ENCODE peak calls at places on chromosomes 16 and 17, in six cellular contexts. S, M, A, H, U and F are unnamed samples.

GRCh38 chr17:65249774-65250173 is 112.6 kb downstream of the RGS9 start:
- DNase-seq in S (no peak), M (no peak), A (no peak), H (no peak), U (no peak), F (no peak)

GRCh38 chr16:2475413-2476344 is 752 bp downstream of the TBC1D24 start:
- DNase-seq in S (no peak), M (no peak), A (no peak), H (no peak), U (no peak), F (no peak)

GRCh38 chr16:58021661-58022551 is 3.6 kb upstream of the MMP15 start:
- DNase-seq in S (peak), M (no peak), A (peak), H (peak), U (no peak), F (no peak)

GRCh38 chr16:58032710-58033293 is 7.2 kb downstream of the MMP15 start:
- DNase-seq in S (no peak), M (no peak), A (no peak), H (no peak), U (no peak), F (no peak)

GRCh38 chr16:50306287-50306686 is 39.9 kb downstream of the ADCY7 start:
- DNase-seq in S (no peak), M (no peak), A (no peak), H (no peak), U (no peak), F (no peak)

GRCh38 chr16:2816751-2817495 is at the start of gene PRSS21:
- DNase-seq in S (no peak), M (no peak), A (no peak), H (no peak), U (peak), F (peak)

GRCh38 chr17:4409659-4410058 is 24.1 kb upstream of the SPNS3 start:
- DNase-seq in S (no peak), M (no peak), A (no peak), H (no peak), U (no peak), F (no peak)

GRCh38 chr16:59684911-59685310 is 950.8 kb upstream of the GOT2 start:
- DNase-seq in S (peak), M (no peak), A (no peak), H (peak), U (no peak), F (no peak)

GRCh38 chr16:26454102-26454501 is 612.6 kb upstream of the C16orf82 start:
- DNase-seq in S (no peak), M (no peak), A (peak), H (no peak), U (no peak), F (no peak)

GRCh38 chr16:85398050-85398451 is 215.1 kb upstream of the GSE1 start:
- DNase-seq in S (no peak), M (no peak), A (no peak), H (no peak), U (no peak), F (no peak)

GRCh38 chr17:70527364-70527888 is 358.1 kb downstream of the KCNJ2 start:
- DNase-seq in S (no peak), M (no peak), A (no peak), H (no peak), U (no peak), F (no peak)

GRCh38 chr16:75029854-75030253 is 31.0 kb downstream of the ZNRF1 start:
- DNase-seq in S (no peak), M (no peak), A (peak), H (peak), U (no peak), F (no peak)

GRCh38 chr16:9787717-9788116 is 394.5 kb downstream of the GRIN2A start:
- DNase-seq in S (no peak), M (no peak), A (peak), H (peak), U (no peak), F (no peak)

GRCh38 chr16:588639-588888 is 1.3 kb upstream of the RAB40C start:
- DNase-seq in S (no peak), M (peak), A (peak), H (peak), U (no peak), F (peak)

GRCh38 chr16:81251871-81252270 is 13.4 kb downstream of the BCO1 start:
- DNase-seq in S (no peak), M (no peak), A (no peak), H (peak), U (no peak), F (no peak)

GRCh38 chr17:2266865-2267228 is 36.7 kb downstream of the SMG6 start:
- DNase-seq in S (no peak), M (no peak), A (no peak), H (no peak), U (no peak), F (no peak)

GRCh38 chr17:76722279-76722678 is 4.1 kb downstream of the JMJD6 start:
- DNase-seq in S (no peak), M (no peak), A (no peak), H (no peak), U (no peak), F (no peak)

GRCh38 chr16:48082516-48082915 is 73.3 kb downstream of the ABCC12 start:
- DNase-seq in S (peak), M (no peak), A (peak), H (peak), U (no peak), F (no peak)

GRCh38 chr16:29984137-29984763 is 10.6 kb downstream of the TAOK2 start:
- DNase-seq in S (no peak), M (no peak), A (no peak), H (no peak), U (no peak), F (no peak)

GRCh38 chr17:39152134-39152884 is 872 bp upstream of the PLXDC1 start:
- DNase-seq in S (no peak), M (no peak), A (no peak), H (no peak), U (no peak), F (no peak)

GRCh38 chr16:82945420-82946096 is 318.8 kb downstream of the CDH13 start:
- DNase-seq in S (no peak), M (no peak), A (peak), H (peak), U (no peak), F (no peak)

GRCh38 chr17:74644419-74644818 is 20.9 kb upstream of the CD300E start:
- DNase-seq in S (no peak), M (no peak), A (no peak), H (no peak), U (no peak), F (no peak)

GRCh38 chr16:79899316-79900110 is 299.0 kb upstream of the MAF start:
- DNase-seq in S (no peak), M (no peak), A (peak), H (no peak), U (no peak), F (no peak)

GRCh38 chr17:38333635-38334295 is 10.0 kb downstream of the GPR179 start:
- DNase-seq in S (no peak), M (no peak), A (no peak), H (peak), U (peak), F (no peak)

GRCh38 chr17:72472116-72472515 is 351.3 kb downstream of the SOX9 start:
- DNase-seq in S (no peak), M (no peak), A (no peak), H (no peak), U (no peak), F (no peak)

GRCh38 chr17:71441098-71441497 is 679.7 kb upstream of the SOX9 start:
- DNase-seq in S (peak), M (no peak), A (peak), H (peak), U (no peak), F (no peak)

GRCh38 chr16:89007371-89008249 is 30.6 kb upstream of the CBFA2T3 start:
- DNase-seq in S (no peak), M (no peak), A (no peak), H (no peak), U (no peak), F (no peak)

GRCh38 chr17:67042104-67042899 is 2.1 kb upstream of the CACNG1 start:
- DNase-seq in S (no peak), M (no peak), A (no peak), H (no peak), U (no peak), F (no peak)